ENCODE peak calls at places on chromosomes 7 and 10, in eight cellular contexts. I, Y, Q, F, Z, H, T and B are unnamed samples.

GRCh38 chr10:49207113-49207512 is 18.9 kb upstream of the TMEM273 start:
- DNase-seq in I (no peak), Y (no peak), Q (no peak), F (no peak), Z (no peak), H (no peak), T (no peak), B (no peak)

GRCh38 chr10:108789911-108790310 is 1133.4 kb downstream of the XPNPEP1 start:
- DNase-seq in I (no peak), Y (no peak), Q (no peak), F (peak), Z (no peak), H (no peak), T (no peak), B (no peak)

GRCh38 chr7:74598558-74598957 is 59.0 kb upstream of the GTF2I start:
- DNase-seq in I (no peak), Y (no peak), Q (no peak), F (no peak), Z (no peak), H (no peak), T (no peak), B (no peak)

GRCh38 chr10:64476520-64476919 is 955.3 kb downstream of the REEP3 start:
- DNase-seq in I (no peak), Y (no peak), Q (no peak), F (no peak), Z (no peak), H (no peak), T (no peak), B (no peak)

GRCh38 chr7:32479574-32480200 is 10.5 kb downstream of the LSM5 start:
- DNase-seq in I (peak), Y (no peak), Q (no peak), F (peak), Z (no peak), H (no peak), T (peak), B (no peak)

GRCh38 chr10:110205051-110205675 is 2.2 kb upstream of the MXI1 start:
- DNase-seq in I (no peak), Y (no peak), Q (no peak), F (no peak), Z (no peak), H (no peak), T (no peak), B (no peak)

GRCh38 chr10:125797999-125798662 is 22.5 kb upstream of the MMP21 start:
- DNase-seq in I (no peak), Y (no peak), Q (no peak), F (no peak), Z (no peak), H (no peak), T (no peak), B (no peak)

GRCh38 chr10:43452356-43452914 is 15.5 kb downstream of the ZNF487 start:
- DNase-seq in I (no peak), Y (no peak), Q (no peak), F (no peak), Z (no peak), H (no peak), T (no peak), B (no peak)

GRCh38 chr7:149748223-149748874 is 25.0 kb downstream of the ZNF467 start:
- DNase-seq in I (no peak), Y (no peak), Q (no peak), F (no peak), Z (no peak), H (no peak), T (no peak), B (no peak)